ENCODE peak calls at places on chromosomes 16 and 17, in ten cellular contexts. G is breast epithelium, M is A549, A is H54, V is stomach, B is adrenal gland, K is transverse colon, S is lower leg skin, N is IMR-90, C is GM12891. U is an unnamed sample.

GRCh38 chr17:29945281-29945680 is 3.8 kb downstream of the EFCAB5 start:
- DNase-seq in G (no peak), S (no peak), N (no peak), B (no peak), A (no peak), V (no peak), C (no peak), K (no peak), M (no peak), U (no peak)

GRCh38 chr17:64074704-64075484 is 54.5 kb upstream of the ICAM2 start:
- DNase-seq in V (peak; percentile 69), K (no peak), M (peak; percentile 66), C (no peak), S (no peak), B (peak; percentile 46), G (no peak), A (no peak), N (peak; percentile 83), U (no peak)

GRCh38 chr17:43524945-43525575 is 21.1 kb downstream of the ETV4 start:
- DNase-seq in S (no peak), C (no peak), K (no peak), M (no peak), V (no peak), G (no peak), B (no peak), A (no peak), N (peak; percentile 27), U (no peak)

GRCh38 chr16:30065943-30066881 is 652 bp downstream of the ALDOA start:
- DNase-seq in S (no peak), V (no peak), G (no peak), C (no peak), A (no peak), N (peak; percentile 70), M (no peak), K (peak; percentile 21), B (peak; percentile 72), U (peak; percentile 84)

GRCh38 chr16:81522141-81522701 is 77.6 kb downstream of the CMIP start:
- DNase-seq in C (no peak), V (no peak), A (no peak), G (peak; percentile 22), B (no peak), N (no peak), M (no peak), S (no peak), K (no peak), U (peak; percentile 28)

GRCh38 chr17:33267279-33267790 is 25.8 kb downstream of the ASIC2 start:
- DNase-seq in N (peak; percentile 94), A (no peak), G (no peak), C (no peak), V (no peak), M (peak; percentile 55), S (no peak), B (no peak), K (no peak), U (no peak)

GRCh38 chr16:50884066-50884860 is 142.4 kb downstream of the CYLD start:
- DNase-seq in G (no peak), V (no peak), B (no peak), C (peak; percentile 37), S (no peak), N (no peak), A (peak; percentile 40), M (no peak), K (no peak), U (peak; percentile 38)

GRCh38 chr17:7587420-7587786 is 2.5 kb downstream of the SOX15 start:
- DNase-seq in K (no peak), G (no peak), B (no peak), C (no peak), A (peak; percentile 64), M (no peak), V (no peak), N (peak; percentile 98), S (no peak), U (no peak)

GRCh38 chr16:56667581-56668571 is at the start of gene MT1G:
- DNase-seq in N (no peak), K (peak; percentile 74), V (peak; percentile 87), A (no peak), S (no peak), M (no peak), C (no peak), B (peak; percentile 59), G (peak; percentile 64), U (peak; percentile 63)
- TF ChIP-seq POLR2A in N (no peak), K (peak; percentile 99), V (no peak), A (no peak), S (no peak), M (no peak), C (no peak), B (no peak), G (no peak), U (no peak)

GRCh38 chr17:9080983-9081382 is 59.7 kb downstream of the NTN1 start:
- DNase-seq in B (no peak), G (no peak), M (no peak), S (no peak), V (no peak), A (no peak), K (no peak), C (no peak), N (no peak), U (no peak)

GRCh38 chr17:9079461-9080103 is 58.3 kb downstream of the NTN1 start:
- DNase-seq in A (no peak), N (no peak), G (no peak), K (no peak), B (no peak), C (no peak), S (no peak), M (no peak), V (no peak), U (no peak)

GRCh38 chr17:9080296-9080914 is 59.1 kb downstream of the NTN1 start:
- DNase-seq in N (no peak), A (no peak), S (no peak), C (no peak), B (no peak), V (no peak), G (no peak), M (no peak), K (no peak), U (no peak)
- TF ChIP-seq POLR2A in N (no peak), A (no peak), S (no peak), C (no peak), B (no peak), V (no peak), G (no peak), M (no peak), K (no peak), U (no peak)

DNA sequence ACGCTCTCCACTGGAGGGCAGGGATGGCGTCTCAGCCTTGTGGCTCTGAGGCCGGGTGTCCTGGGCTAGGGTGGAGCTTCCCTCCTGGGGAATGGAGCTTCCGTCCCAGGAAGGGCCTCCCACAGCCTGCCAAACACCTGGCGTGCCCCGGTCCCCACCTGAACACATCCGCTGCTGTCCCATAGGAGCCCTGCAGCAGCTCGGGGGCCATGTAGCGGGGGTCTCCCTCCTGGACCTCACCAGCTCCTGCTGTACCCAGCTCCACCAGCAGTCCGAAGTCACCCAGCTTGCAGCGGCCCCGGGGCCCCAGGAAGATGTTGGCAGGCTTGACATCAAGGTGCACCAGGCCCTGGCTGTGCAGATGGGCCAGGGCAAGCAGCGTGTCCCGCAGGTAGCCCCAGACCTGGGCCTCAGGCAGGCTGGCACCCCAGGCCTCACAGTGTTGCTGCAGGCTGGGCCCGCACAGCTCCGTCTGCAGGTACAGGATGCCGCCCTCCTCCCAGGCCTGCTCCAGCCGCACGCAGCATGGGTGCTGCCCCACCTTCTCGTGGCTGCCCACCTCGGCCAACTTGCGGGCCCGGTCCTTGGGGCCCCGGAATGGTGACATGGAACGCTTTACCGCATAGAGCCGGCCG is 5.0 kb downstream of the PKMYT1 start:
- DNase-seq in C (no peak), M (no peak), G (no peak), S (no peak), K (no peak), A (no peak), N (no peak), V (no peak), B (no peak), U (no peak)
- TF ChIP-seq POLR2A in C (no peak), M (no peak), G (no peak), S (no peak), K (no peak), A (no peak), N (no peak), V (no peak), B (no peak), U (peak; percentile 9)

GRCh38 chr16:85750827-85751641 is at the start of gene C16orf74:
- DNase-seq in V (peak; percentile 68), S (no peak), N (peak; percentile 35), A (peak; percentile 82), C (peak; percentile 60), G (no peak), M (peak; percentile 74), K (peak; percentile 64), B (no peak), U (peak; percentile 48)
- TF ChIP-seq POLR2A in V (no peak), S (no peak), N (no peak), A (peak; percentile 27), C (no peak), G (no peak), M (peak; percentile 59), K (no peak), B (no peak), U (no peak)

DNA sequence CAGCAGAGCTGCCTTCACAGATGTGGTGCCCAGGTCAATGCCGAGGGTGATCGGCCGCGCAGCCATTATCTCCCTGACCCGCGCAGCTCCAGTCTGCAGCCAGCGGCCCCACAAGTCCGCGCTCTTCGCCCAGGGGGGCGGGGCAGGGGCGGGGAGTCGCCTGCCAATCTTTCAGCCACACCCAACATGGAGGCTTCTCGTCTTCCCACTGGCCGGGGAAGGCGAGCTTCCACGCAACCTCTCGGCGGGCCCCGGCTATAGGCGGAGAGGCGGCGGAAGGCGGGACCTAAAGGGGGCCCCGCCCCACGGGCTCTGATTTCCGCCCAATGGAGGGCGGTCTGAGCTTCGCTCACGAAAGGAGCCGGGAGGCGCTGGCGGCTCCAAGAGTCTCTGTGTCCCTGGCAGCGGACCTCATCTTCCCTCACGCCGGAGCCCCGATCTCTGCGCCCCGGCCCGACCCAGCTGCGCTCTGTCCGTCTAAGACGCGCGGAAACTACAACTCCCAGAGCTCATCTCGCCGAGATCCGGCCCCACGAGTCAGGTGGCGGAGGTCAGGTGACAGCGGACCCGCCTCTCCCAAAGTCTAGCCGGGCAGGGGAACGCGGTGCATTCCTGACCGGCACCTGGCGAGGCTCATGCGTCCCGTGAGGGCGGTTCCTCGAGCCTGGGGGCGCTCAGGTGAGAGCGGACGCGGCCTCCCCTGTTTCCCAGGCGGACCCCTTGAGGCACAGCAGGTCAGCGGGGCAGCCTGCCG is at the start of the genes CTNS and SHPK:
- DNase-seq in S (peak; percentile 96), N (peak; percentile 94), G (peak; percentile 95), M (peak; percentile 99), V (peak; percentile 97), C (peak; percentile 100), A (peak; percentile 98), B (peak; percentile 98), K (peak; percentile 97), U (peak; percentile 97)
- TF ChIP-seq POLR2A in S (no peak), N (no peak), G (no peak), M (peak; percentile 93), V (no peak), C (peak; percentile 74), A (peak; percentile 91), B (peak; percentile 86), K (peak; percentile 77), U (peak; percentile 66)

U was measured in erythroblast.